ENCODE peak calls at places on chromosomes 11 and 22, in six cellular contexts. One of them, this sample, is unnamed.

GRCh38 chr11:63609536-63609935 is 4.7 kb downstream of the PLAAT3 start:
- DNase-seq in Kasumi-1: no peak
- DNase-seq in right atrium auricular region: no peak
- DNase-seq in lower leg skin: no peak
- DNase-seq in SJCRH30: no peak
- DNase-seq in iris pigment epithelial cell: no peak
- DNase-seq in this sample: no peak

GRCh38 chr22:41574847-41575381 is 14.1 kb downstream of the CSDC2 start:
- DNase-seq in Kasumi-1: no peak
- DNase-seq in right atrium auricular region: peak
- DNase-seq in lower leg skin: peak
- DNase-seq in SJCRH30: no peak
- DNase-seq in iris pigment epithelial cell: no peak
- DNase-seq in this sample: no peak

GRCh38 chr11:70503878-70504240 is 105.5 kb downstream of the CTTN start:
- DNase-seq in Kasumi-1: no peak
- DNase-seq in right atrium auricular region: no peak
- DNase-seq in lower leg skin: no peak
- DNase-seq in SJCRH30: no peak
- DNase-seq in iris pigment epithelial cell: no peak
- DNase-seq in this sample: no peak

GRCh38 chr22:32818446-32819115 is 17.1 kb downstream of the TIMP3 start:
- DNase-seq in Kasumi-1: no peak
- DNase-seq in right atrium auricular region: no peak
- DNase-seq in lower leg skin: no peak
- DNase-seq in SJCRH30: no peak
- DNase-seq in iris pigment epithelial cell: no peak
- DNase-seq in this sample: no peak

GRCh38 chr22:38246692-38247091 is 26.1 kb downstream of the TMEM184B start:
- DNase-seq in Kasumi-1: no peak
- DNase-seq in right atrium auricular region: peak
- DNase-seq in lower leg skin: no peak
- DNase-seq in SJCRH30: no peak
- DNase-seq in iris pigment epithelial cell: no peak
- DNase-seq in this sample: no peak

GRCh38 chr11:18005376-18006129 is 7.3 kb downstream of the SERGEF start:
- DNase-seq in Kasumi-1: no peak
- DNase-seq in right atrium auricular region: no peak
- DNase-seq in lower leg skin: no peak
- DNase-seq in SJCRH30: no peak
- DNase-seq in iris pigment epithelial cell: no peak
- DNase-seq in this sample: peak

GRCh38 chr11:102573851-102574250 is 43.3 kb upstream of the MMP7 start:
- DNase-seq in Kasumi-1: no peak
- DNase-seq in right atrium auricular region: no peak
- DNase-seq in lower leg skin: no peak
- DNase-seq in SJCRH30: peak
- DNase-seq in iris pigment epithelial cell: no peak
- DNase-seq in this sample: peak

GRCh38 chr11:639324-639977 is 2.4 kb downstream of the DRD4 start:
- DNase-seq in Kasumi-1: no peak
- DNase-seq in right atrium auricular region: no peak
- DNase-seq in lower leg skin: no peak
- DNase-seq in SJCRH30: no peak
- DNase-seq in iris pigment epithelial cell: no peak
- DNase-seq in this sample: no peak

GRCh38 chr22:30408388-30409101 is 11.7 kb downstream of the SEC14L2 start:
- DNase-seq in Kasumi-1: peak
- DNase-seq in right atrium auricular region: no peak
- DNase-seq in lower leg skin: no peak
- DNase-seq in SJCRH30: peak
- DNase-seq in iris pigment epithelial cell: peak
- DNase-seq in this sample: peak

GRCh38 chr11:117618956-117619355 is 178.1 kb downstream of the DSCAML1 start:
- DNase-seq in Kasumi-1: no peak
- DNase-seq in right atrium auricular region: no peak
- DNase-seq in lower leg skin: no peak
- DNase-seq in SJCRH30: no peak
- DNase-seq in iris pigment epithelial cell: no peak
- DNase-seq in this sample: no peak

GRCh38 chr22:47192106-47192650 is 429.7 kb downstream of the TBC1D22A start:
- DNase-seq in Kasumi-1: no peak
- DNase-seq in right atrium auricular region: no peak
- DNase-seq in lower leg skin: no peak
- DNase-seq in SJCRH30: no peak
- DNase-seq in iris pigment epithelial cell: no peak
- DNase-seq in this sample: no peak

GRCh38 chr11:34988294-34989255 is 72.2 kb downstream of the PDHX start:
- DNase-seq in Kasumi-1: peak
- DNase-seq in right atrium auricular region: no peak
- DNase-seq in lower leg skin: no peak
- DNase-seq in SJCRH30: no peak
- DNase-seq in iris pigment epithelial cell: peak
- DNase-seq in this sample: peak

GRCh38 chr11:124086447-124086846 is 28.8 kb upstream of the VWA5A start:
- DNase-seq in Kasumi-1: no peak
- DNase-seq in right atrium auricular region: no peak
- DNase-seq in lower leg skin: no peak
- DNase-seq in SJCRH30: no peak
- DNase-seq in iris pigment epithelial cell: no peak
- DNase-seq in this sample: no peak

GRCh38 chr11:19187880-19188279 is 13.9 kb downstream of the CSRP3 start:
- DNase-seq in Kasumi-1: no peak
- DNase-seq in right atrium auricular region: no peak
- DNase-seq in lower leg skin: no peak
- DNase-seq in SJCRH30: no peak
- DNase-seq in iris pigment epithelial cell: no peak
- DNase-seq in this sample: no peak

GRCh38 chr11:13046626-13047570 is 37.8 kb downstream of the RASSF10 start:
- DNase-seq in Kasumi-1: peak
- DNase-seq in right atrium auricular region: no peak
- DNase-seq in lower leg skin: no peak
- DNase-seq in SJCRH30: no peak
- DNase-seq in iris pigment epithelial cell: no peak
- DNase-seq in this sample: no peak

GRCh38 chr22:17563936-17564391 is 666 bp downstream of the SLC25A18 start:
- DNase-seq in Kasumi-1: no peak
- DNase-seq in right atrium auricular region: no peak
- DNase-seq in lower leg skin: peak
- DNase-seq in SJCRH30: no peak
- DNase-seq in iris pigment epithelial cell: peak
- DNase-seq in this sample: no peak

GRCh38 chr11:108538502-108538901 is 40.3 kb upstream of the POGLUT3 start:
- DNase-seq in Kasumi-1: no peak
- DNase-seq in right atrium auricular region: no peak
- DNase-seq in lower leg skin: no peak
- DNase-seq in SJCRH30: no peak
- DNase-seq in iris pigment epithelial cell: no peak
- DNase-seq in this sample: no peak